ENCODE peak calls at places on chromosomes 3 and 15, in five cellular contexts. P is ACHN, J is NCI-H82, B is transverse colon, E is H9. M is an unnamed sample.
A peak's percentile ranks its signal among the peaks of the same experiment; 100 is the strongest.

GRCh38 chr3:158470944-158471638 is 99.9 kb upstream of the MLF1 start:
- DNase-seq in P (no peak), J (peak; percentile 26), B (no peak), E (no peak), M (no peak)

GRCh38 chr15:40511472-40512133 is 40.8 kb downstream of the CHST14 start:
- DNase-seq in P (peak; percentile 55), J (no peak), B (peak; percentile 84), E (peak; percentile 84), M (peak; percentile 10)

GRCh38 chr3:49329201-49329600 is 10.7 kb downstream of the USP4 start:
- DNase-seq in P (no peak), J (no peak), B (no peak), E (no peak), M (no peak)

GRCh38 chr15:26875476-26875850 is 8.6 kb downstream of the GABRA5 start:
- DNase-seq in P (no peak), J (no peak), B (no peak), E (no peak), M (no peak)

GRCh38 chr3:63654931-63655330 is 2.5 kb downstream of the SNTN start:
- DNase-seq in P (no peak), J (no peak), B (no peak), E (no peak), M (no peak)

GRCh38 chr15:58438956-58439355 is 7.2 kb downstream of the LIPC start:
- DNase-seq in P (peak; percentile 71), J (peak; percentile 83), B (peak; percentile 47), E (peak; percentile 44), M (no peak)

GRCh38 chr3:13073042-13073906 is at the start of gene IQSEC1:
- DNase-seq in P (no peak), J (peak; percentile 77), B (peak; percentile 65), E (peak; percentile 79), M (peak; percentile 63)

GRCh38 chr3:53122255-53122932 is 7.8 kb downstream of the RFT1 start:
- DNase-seq in P (no peak), J (no peak), B (no peak), E (no peak), M (no peak)

GRCh38 chr3:69772152-69772867 is 33.0 kb downstream of the MITF start:
- DNase-seq in P (no peak), J (no peak), B (no peak), E (no peak), M (no peak)

GRCh38 chr3:170622369-170623159 is 36.7 kb upstream of the SLC7A14 start:
- DNase-seq in P (no peak), J (peak; percentile 97), B (no peak), E (no peak), M (no peak)

GRCh38 chr3:149812165-149812605 is 830 bp upstream of the RNF13 start:
- DNase-seq in P (no peak), J (no peak), B (no peak), E (no peak), M (no peak)

GRCh38 chr3:41768363-41768762 is 193.5 kb downstream of the ULK4 start:
- DNase-seq in P (no peak), J (no peak), B (no peak), E (no peak), M (no peak)

GRCh38 chr3:105369501-105370371 is 3.0 kb downstream of the ALCAM start:
- DNase-seq in P (peak; percentile 76), J (peak; percentile 67), B (peak; percentile 74), E (peak; percentile 41), M (peak; percentile 30)

GRCh38 chr15:73752817-73753214 is 335 bp downstream of the INSYN1 start:
- DNase-seq in P (no peak), J (peak; percentile 43), B (no peak), E (no peak), M (no peak)

GRCh38 chr3:182671942-182672341 is 121.4 kb upstream of the ATP11B start:
- DNase-seq in P (no peak), J (no peak), B (no peak), E (no peak), M (no peak)

GRCh38 chr3:29427266-29428103 is 146.6 kb downstream of the RBMS3 start:
- DNase-seq in P (no peak), J (no peak), B (no peak), E (no peak), M (no peak)

GRCh38 chr3:49805884-49806701 is 3.0 kb downstream of the INKA1 start:
- DNase-seq in P (no peak), J (no peak), B (peak; percentile 44), E (peak; percentile 68), M (no peak)

GRCh38 chr15:91965501-91966180 is 112.1 kb downstream of the SLCO3A1 start:
- DNase-seq in P (peak; percentile 84), J (no peak), B (no peak), E (no peak), M (no peak)

GRCh38 chr3:39181408-39182335 is 10.7 kb downstream of the XIRP1 start:
- DNase-seq in P (no peak), J (peak; percentile 4), B (no peak), E (no peak), M (no peak)

GRCh38 chr3:150830094-150830681 is 67.2 kb upstream of the SIAH2 start:
- DNase-seq in P (no peak), J (peak; percentile 33), B (no peak), E (peak; percentile 48), M (no peak)

GRCh38 chr3:16280671-16281070 is 15.7 kb downstream of the OXNAD1 start:
- DNase-seq in P (no peak), J (no peak), B (no peak), E (no peak), M (no peak)

GRCh38 chr3:39519076-39519475 is 51.6 kb downstream of the MOBP start:
- DNase-seq in P (no peak), J (no peak), B (no peak), E (no peak), M (no peak)

GRCh38 chr3:124032351-124032880 is 40.5 kb upstream of the ROPN1 start:
- DNase-seq in P (peak; percentile 7), J (peak; percentile 98), B (peak; percentile 36), E (peak; percentile 41), M (no peak)

GRCh38 chr3:38164136-38164965 is 986 bp upstream of the OXSR1 start:
- DNase-seq in P (no peak), J (no peak), B (peak; percentile 36), E (no peak), M (no peak)

GRCh38 chr3:69791919-69792399 is 52.7 kb downstream of the MITF start:
- DNase-seq in P (peak; percentile 48), J (peak; percentile 1), B (no peak), E (no peak), M (no peak)

GRCh38 chr15:26013946-26014345 is 150.8 kb upstream of the ATP10A start:
- DNase-seq in P (no peak), J (no peak), B (no peak), E (no peak), M (no peak)

GRCh38 chr3:52742418-52743041 is 28.2 kb downstream of the NEK4 start:
- DNase-seq in P (peak; percentile 31), J (peak; percentile 31), B (no peak), E (no peak), M (no peak)

GRCh38 chr15:68241088-68241935 is 11.8 kb upstream of the CLN6 start:
- DNase-seq in P (no peak), J (no peak), B (no peak), E (no peak), M (no peak)

GRCh38 chr15:64856429-64857145 is 14.9 kb downstream of the PLEKHO2 start:
- DNase-seq in P (no peak), J (no peak), B (no peak), E (peak; percentile 28), M (no peak)

GRCh38 chr3:141410861-141411771 is 42.8 kb downstream of the ZBTB38 start:
- DNase-seq in P (no peak), J (peak; percentile 16), B (peak; percentile 41), E (no peak), M (peak; percentile 66)

GRCh38 chr3:50502584-50503423 is 630 bp downstream of the CACNA2D2 start:
- DNase-seq in P (no peak), J (peak; percentile 18), B (no peak), E (peak; percentile 51), M (peak; percentile 54)

M was measured in stimulated activated effector memory CD8-positive, alpha-beta T cell treated with anti-CD3 and anti-CD28 coated beads, Interleukin-12 subunit alpha, Interleukin-12 subunit beta, amount 100 ng/mL, for 72 hours.